ENCODE peak calls at places on chromosomes 4 and X, in four cellular contexts. S, X, F and P are unnamed samples.

GRCh38 chr4:71026086-71026485 is 32.6 kb downstream of the DCK start:
- DNase-seq in F (no peak), S (peak), X (peak), P (peak)

GRCh38 chr4:55736605-55737183 is 82.9 kb upstream of the EXOC1L start:
- DNase-seq in F (no peak), S (peak), X (peak), P (no peak)

GRCh38 chr4:143653031-143653430 is 47.4 kb downstream of the FREM3 start:
- DNase-seq in S (peak), F (no peak), X (no peak), P (no peak)

GRCh38 chr4:107853444-107854325 is 29.0 kb downstream of the SGMS2 start:
- DNase-seq in X (peak), F (no peak), S (no peak), P (no peak)

GRCh38 chr4:11596989-11597388 is 168.3 kb upstream of the HS3ST1 start:
- DNase-seq in S (no peak), X (no peak), F (no peak), P (no peak)

GRCh38 chrX:133649659-133650058 is 234.4 kb upstream of the GPC4 start:
- DNase-seq in S (peak), X (no peak), F (no peak), P (no peak)

GRCh38 chr4:138307319-138307718 is 65.2 kb upstream of the SLC7A11 start:
- DNase-seq in X (no peak), S (no peak), F (no peak), P (no peak)

GRCh38 chrX:67585401-67585800 is 41.6 kb downstream of the AR start:
- DNase-seq in S (no peak), X (no peak), F (no peak), P (no peak)

GRCh38 chr4:7320413-7320812 is 114.3 kb downstream of the PSAPL1 start:
- DNase-seq in F (no peak), X (no peak), S (no peak), P (no peak)

GRCh38 chr4:28148221-28148620 is 1287.6 kb downstream of the STIM2 start:
- DNase-seq in F (no peak), S (no peak), X (no peak), P (no peak)

GRCh38 chr4:104395219-104395618 is 99.5 kb downstream of the CXXC4 start:
- DNase-seq in X (no peak), S (peak), F (no peak), P (peak)

GRCh38 chr4:145867416-145867815 is 71.2 kb downstream of the ZNF827 start:
- DNase-seq in F (no peak), S (no peak), X (no peak), P (no peak)

GRCh38 chr4:179804440-179804839 is 2362.2 kb upstream of the AGA start:
- DNase-seq in F (no peak), S (peak), X (no peak), P (no peak)

GRCh38 chr4:56791316-56791715 is 30.2 kb downstream of the SPINK2 start:
- DNase-seq in X (no peak), S (no peak), F (no peak), P (no peak)

GRCh38 chr4:53734584-53735363 is 143.5 kb upstream of the LNX1 start:
- DNase-seq in F (no peak), X (peak), S (peak), P (no peak)

GRCh38 chrX:9786839-9787635 is 808 bp downstream of the SHROOM2 start:
- DNase-seq in S (peak), X (no peak), F (no peak), P (no peak)

GRCh38 chr4:108081251-108081650 is 87.5 kb downstream of the LEF1 start:
- DNase-seq in X (no peak), S (no peak), F (no peak), P (no peak)

GRCh38 chr4:81786063-81786763 is 314.5 kb upstream of the RASGEF1B start:
- DNase-seq in S (peak), F (no peak), X (peak), P (no peak)

GRCh38 chrX:151019837-151020236 is 36.7 kb downstream of the HMGB3 start:
- DNase-seq in X (peak), S (peak), F (no peak), P (no peak)

GRCh38 chrX:30153881-30154260 is 61.5 kb upstream of the MAGEB2 start:
- DNase-seq in F (no peak), S (peak), X (no peak), P (no peak)

GRCh38 chrX:1592863-1593201 is 1.4 kb downstream of the AKAP17A start:
- DNase-seq in S (no peak), X (no peak), F (no peak), P (no peak)

GRCh38 chrX:55778322-55778721 is 60.8 kb downstream of the RRAGB start:
- DNase-seq in X (no peak), F (no peak), S (peak), P (no peak)